ENCODE peak calls at places on chromosomes 7 and 10, in eight cellular contexts. N, E, T, G, X, W, K and C are unnamed samples.
A peak's percentile ranks its signal among the peaks of the same experiment; 100 is the strongest.

GRCh38 chr7:37018954-37019353 is 294.7 kb upstream of the AOAH start:
- DNase-seq in W (no peak), K (no peak), G (no peak), X (no peak), E (no peak), N (no peak), T (no peak), C (no peak)

GRCh38 chr7:94245500-94245899 is 149.2 kb upstream of the COL1A2 start:
- DNase-seq in N (no peak), G (no peak), T (no peak), X (no peak), E (no peak), W (no peak), K (no peak), C (no peak)

GRCh38 chr10:82211331-82211730 is 336.3 kb downstream of the NRG3 start:
- DNase-seq in K (no peak), X (no peak), W (no peak), N (no peak), T (no peak), E (no peak), G (no peak), C (no peak)

GRCh38 chr7:27167170-27167505 is 1.8 kb upstream of the HOXA9 start:
- DNase-seq in T (peak; percentile 87), G (no peak), X (no peak), N (no peak), K (peak; percentile 18), E (no peak), W (no peak), C (no peak)

GRCh38 chr7:151708610-151709009 is 168.3 kb downstream of the PRKAG2 start:
- DNase-seq in G (no peak), E (no peak), N (no peak), W (no peak), K (no peak), X (no peak), T (no peak), C (no peak)

GRCh38 chr7:424961-425793 is 94.5 kb downstream of the PDGFA start:
- DNase-seq in N (no peak), T (peak; percentile 2), E (no peak), X (no peak), G (no peak), W (peak; percentile 52), K (no peak), C (no peak)

GRCh38 chr10:62047240-62047897 is 145.9 kb downstream of the ARID5B start:
- DNase-seq in X (no peak), E (no peak), T (no peak), G (no peak), N (no peak), K (no peak), W (no peak), C (no peak)

GRCh38 chr10:78805176-78805575 is 263.6 kb upstream of the ZMIZ1 start:
- DNase-seq in N (no peak), K (no peak), E (peak; percentile 15), T (peak; percentile 100), W (peak; percentile 64), G (no peak), X (no peak), C (no peak)

GRCh38 chr7:64880322-64881297 is 22.5 kb upstream of the ZNF273 start:
- DNase-seq in K (no peak), X (no peak), N (no peak), W (peak; percentile 45), T (no peak), G (no peak), E (no peak), C (no peak)

GRCh38 chr7:146660839-146661238 is 544.2 kb downstream of the CNTNAP2 start:
- DNase-seq in X (no peak), W (no peak), K (no peak), G (no peak), N (no peak), T (no peak), E (no peak), C (no peak)

GRCh38 chr7:22555476-22555875 is 55.5 kb upstream of the STEAP1B start:
- DNase-seq in K (no peak), G (no peak), X (no peak), N (no peak), T (no peak), W (no peak), E (no peak), C (no peak)

GRCh38 chr10:3782456-3783312 is 2.3 kb downstream of the KLF6 start:
- DNase-seq in X (peak; percentile 56), K (peak; percentile 14), E (no peak), W (peak; percentile 83), N (no peak), T (peak; percentile 98), G (peak; percentile 82), C (peak; percentile 49)

GRCh38 chr7:91837397-91838070 is 43.0 kb downstream of the MTERF1 start:
- DNase-seq in G (no peak), X (no peak), T (peak; percentile 17), K (no peak), W (no peak), N (no peak), E (no peak), C (no peak)

GRCh38 chr7:16721541-16721940 is 32.0 kb upstream of the TSPAN13 start:
- DNase-seq in G (no peak), K (no peak), T (no peak), N (no peak), W (no peak), E (no peak), X (no peak), C (no peak)

GRCh38 chr10:32112055-32112454 is 55.8 kb upstream of the KIF5B start:
- DNase-seq in W (peak; percentile 55), T (peak; percentile 92), E (peak; percentile 74), X (no peak), G (no peak), N (no peak), K (no peak), C (no peak)

GRCh38 chr7:50552139-50552538 is 13.1 kb downstream of the DDC start:
- DNase-seq in T (no peak), X (no peak), N (no peak), E (no peak), K (peak; percentile 96), G (no peak), W (peak; percentile 43), C (no peak)

GRCh38 chr7:121752706-121753105 is 120.3 kb upstream of the PTPRZ1 start:
- DNase-seq in W (no peak), G (no peak), X (no peak), E (no peak), N (no peak), T (peak; percentile 26), K (no peak), C (no peak)

GRCh38 chr7:45645141-45645969 is 71.2 kb downstream of the ADCY1 start:
- DNase-seq in K (no peak), W (peak; percentile 21), T (no peak), X (no peak), G (no peak), N (no peak), E (no peak), C (no peak)

GRCh38 chr7:70694909-70695803 is 436.8 kb upstream of the GALNT17 start:
- DNase-seq in K (peak; percentile 27), E (peak; percentile 13), X (peak; percentile 11), N (peak; percentile 24), G (no peak), W (no peak), T (no peak), C (no peak)

GRCh38 chr7:141754939-141755338 is 9.0 kb upstream of the TAS2R3 start:
- DNase-seq in W (no peak), E (peak; percentile 3), T (peak; percentile 9), X (no peak), G (no peak), N (peak; percentile 35), K (peak; percentile 13), C (peak; percentile 21)